ENCODE peak calls at places on chromosome 1, in four cellular contexts. S, L, X and B are unnamed samples.

GRCh38 chr1:23561813-23562100 is 2.5 kb upstream of the ID3 start:
- DNase-seq in L (no peak), S (peak; percentile 68), X (peak; percentile 53), B (no peak)

GRCh38 chr1:206705187-206705586 is 20.5 kb downstream of the MAPKAPK2 start:
- DNase-seq in S (peak; percentile 68), X (peak; percentile 87), L (no peak), B (peak; percentile 91)

GRCh38 chr1:159800177-159800935 is 1.8 kb upstream of the FCRL6 start:
- DNase-seq in X (no peak), S (no peak), L (peak; percentile 83), B (no peak)

GRCh38 chr1:196063307-196063706 is 544.9 kb downstream of the KCNT2 start:
- DNase-seq in X (no peak), L (no peak), S (no peak), B (peak; percentile 71)

GRCh38 chr1:155193275-155193990 is 14.3 kb downstream of the THBS3 start:
- DNase-seq in S (peak; percentile 95), X (peak; percentile 93), L (peak; percentile 72), B (peak; percentile 45)

GRCh38 chr1:240712014-240712731 is 100.2 kb upstream of the GREM2 start:
- DNase-seq in S (no peak), L (no peak), X (no peak), B (no peak)

GRCh38 chr1:206445116-206445515 is 25.2 kb upstream of the IKBKE start:
- DNase-seq in S (peak; percentile 49), X (peak; percentile 82), L (no peak), B (peak; percentile 49)

GRCh38 chr1:201819346-201819745 is 9.6 kb upstream of the IPO9 start:
- DNase-seq in X (peak; percentile 33), S (no peak), L (no peak), B (no peak)

GRCh38 chr1:199040076-199040475 is 401.2 kb downstream of the PTPRC start:
- DNase-seq in L (no peak), S (no peak), X (no peak), B (no peak)

GRCh38 chr1:158007180-158007579 is 13.7 kb downstream of the KIRREL1 start:
- DNase-seq in X (no peak), L (no peak), S (no peak), B (no peak)

GRCh38 chr1:155326659-155327058 is 6.0 kb downstream of the RUSC1 start:
- DNase-seq in L (no peak), S (no peak), X (no peak), B (no peak)

GRCh38 chr1:210464519-210465039 is 135.9 kb downstream of the HHAT start:
- DNase-seq in S (no peak), X (no peak), L (no peak), B (no peak)

GRCh38 chr1:147246910-147247655 is 4.6 kb downstream of the CHD1L start:
- DNase-seq in S (no peak), X (no peak), L (no peak), B (no peak)